ENCODE peak calls at places on chromosomes 6 and 20, in four cellular contexts. F is HepG2, I is K562, R is GM12878. E is an unnamed sample.

GRCh38 chr6:2990179-2990931 is 9.3 kb upstream of the NQO2 start:
- DNase-seq in F (no peak), I (peak), R (no peak), E (no peak)

GRCh38 chr6:4506221-4506620 is 270.0 kb upstream of the CDYL start:
- DNase-seq in F (no peak), I (no peak), R (no peak), E (no peak)

GRCh38 chr20:5864873-5865582 is 85.3 kb downstream of the TRMT6 start:
- DNase-seq in F (no peak), I (no peak), R (no peak), E (peak)

GRCh38 chr6:1379026-1379809 is 10.2 kb upstream of the FOXF2 start:
- DNase-seq in F (no peak), I (no peak), R (no peak), E (no peak)

GRCh38 chr6:169313347-169314010 is 59.8 kb upstream of the THBS2 start:
- DNase-seq in F (no peak), I (no peak), R (no peak), E (no peak)

GRCh38 chr6:168412456-168412855 is 28.5 kb upstream of the SMOC2 start:
- DNase-seq in F (no peak), I (no peak), R (no peak), E (no peak)

GRCh38 chr20:57893364-57894001 is 183.7 kb upstream of the PMEPA1 start:
- DNase-seq in F (no peak), I (no peak), R (no peak), E (no peak)

GRCh38 chr6:64904616-64905015 is 802.4 kb downstream of the EYS start:
- DNase-seq in F (no peak), I (no peak), R (no peak), E (no peak)

GRCh38 chr20:37565134-37565811 is 37.6 kb upstream of the BLCAP start:
- DNase-seq in F (no peak), I (no peak), R (no peak), E (no peak)

GRCh38 chr6:139313784-139314545 is 22.2 kb upstream of the TXLNB start:
- DNase-seq in F (no peak), I (no peak), R (no peak), E (no peak)

GRCh38 chr6:333379-334002 is 41.2 kb downstream of the DUSP22 start:
- DNase-seq in F (no peak), I (no peak), R (no peak), E (no peak)

GRCh38 chr6:168968228-168968627 is 285.4 kb downstream of the THBS2 start:
- DNase-seq in F (peak), I (no peak), R (no peak), E (no peak)

GRCh38 chr6:133551436-133551835 is 310.3 kb downstream of the EYA4 start:
- DNase-seq in F (no peak), I (no peak), R (no peak), E (no peak)

GRCh38 chr6:43630980-43631619 is 2.0 kb upstream of the GTPBP2 start:
- DNase-seq in F (no peak), I (peak), R (no peak), E (no peak)

GRCh38 chr6:43629104-43629504 is at the start of gene GTPBP2:
- DNase-seq in F (peak), I (peak), R (peak), E (peak)

GRCh38 chr6:43628392-43629103 is 516 bp downstream of the GTPBP2 start:
- DNase-seq in F (peak), I (peak), R (no peak), E (peak)

GRCh38 chr6:43627008-43627825 is 1.8 kb downstream of the GTPBP2 start:
- DNase-seq in F (peak), I (peak), R (peak), E (peak)

DNA sequence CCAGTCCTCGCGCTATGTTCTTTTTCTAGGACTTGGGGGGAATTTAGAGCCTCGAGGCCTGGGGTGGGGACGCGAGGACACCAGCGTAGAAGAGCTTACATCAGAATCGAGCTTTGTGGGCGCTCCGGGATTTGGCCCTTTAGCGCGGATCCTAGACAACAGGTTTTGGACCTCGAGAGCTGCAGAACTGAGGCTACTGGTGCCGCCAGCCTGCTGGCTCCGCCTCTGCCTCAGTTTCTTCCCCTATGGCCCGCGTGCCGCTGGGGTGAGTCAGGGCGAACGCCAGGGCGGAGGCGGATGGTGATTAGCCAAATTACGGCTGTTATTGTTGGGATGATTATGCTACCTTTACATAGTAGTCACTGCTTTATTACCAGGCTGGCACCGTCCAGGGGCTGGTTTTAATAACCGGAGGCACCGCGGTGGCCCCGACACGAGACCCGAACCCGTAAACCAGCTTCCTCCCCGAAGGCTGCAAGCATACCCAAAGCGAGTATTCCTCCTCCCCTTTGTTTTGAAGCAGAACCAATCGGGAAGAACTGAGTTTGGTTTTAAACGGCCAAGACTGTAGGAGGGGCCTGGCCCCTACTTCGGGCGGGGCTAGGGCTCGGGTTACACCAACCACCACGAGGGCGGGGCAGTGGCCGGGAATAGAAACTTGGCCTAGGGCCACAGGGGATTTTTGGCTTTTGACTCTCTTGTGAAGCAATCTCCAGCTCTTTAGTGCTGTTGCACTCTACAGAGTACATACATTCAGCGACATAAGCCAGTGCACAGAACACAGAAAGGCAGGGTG is 639 bp upstream of the GTPBP2 start:
- DNase-seq in F (peak), I (peak), R (peak), E (peak)
- TF ChIP-seq REST in F (no peak), I (peak), R (no peak), E (no peak)

GRCh38 chr20:9185511-9185910 is 116.6 kb downstream of the PLCB4 start:
- DNase-seq in F (no peak), I (no peak), R (no peak), E (peak)
- TF ChIP-seq RFX5 in F (no peak), I (no peak), R (no peak), E (no peak)

GRCh38 chr20:59829415-59830106 is 103.9 kb downstream of the SYCP2 start:
- DNase-seq in F (no peak), I (no peak), R (no peak), E (no peak)
- TF ChIP-seq POLR2AphosphoS2 in F (no peak), I (no peak), R (no peak), E (no peak)

GRCh38 chr6:95318137-95318536 is 259.2 kb upstream of the MANEA start:
- DNase-seq in F (no peak), I (no peak), R (no peak), E (no peak)
- TF ChIP-seq REST in F (no peak), I (no peak), R (no peak), E (no peak)

GRCh38 chr20:3805594-3806264 is 9.6 kb downstream of the CDC25B start:
- DNase-seq in F (no peak), I (peak), R (no peak), E (peak)
- TF ChIP-seq RFX5 in F (no peak), I (no peak), R (no peak), E (no peak)

GRCh38 chr20:63253438-63254236 is 626 bp downstream of the NKAIN4 start:
- DNase-seq in F (no peak), I (no peak), R (no peak), E (no peak)
- TF ChIP-seq POLR2AphosphoS2 in F (no peak), I (no peak), R (no peak), E (no peak)